ENCODE peak calls at places on chromosomes 7 and 10, in eight cellular contexts. J is activated CD8-positive, alpha-beta memory T cell treated with anti-CD3 and anti-CD28 coated beads for 4 hours; R is effector memory CD8-positive, alpha-beta T cell; G is neuronal stem cell; A is transverse colon; W is iris pigment epithelial cell; L is bronchial epithelial cell; F is Ammon's horn. T is an unnamed sample.

GRCh38 chr7:8590791-8591190 is 157.4 kb downstream of the NXPH1 start:
- DNase-seq in J (no peak), R (no peak), G (no peak), A (no peak), W (no peak), L (no peak), F (no peak), T (no peak)

GRCh38 chr7:17623546-17624185 is 316.6 kb downstream of the SNX13 start:
- DNase-seq in J (no peak), R (no peak), G (no peak), A (no peak), W (peak), L (no peak), F (no peak), T (peak)

GRCh38 chr10:22723343-22723779 is 9.0 kb upstream of the PIP4K2A start:
- DNase-seq in J (no peak), R (no peak), G (no peak), A (peak), W (no peak), L (no peak), F (peak), T (no peak)

GRCh38 chr7:143960813-143961610 is 6.4 kb downstream of the OR2F1 start:
- DNase-seq in J (no peak), R (no peak), G (no peak), A (peak), W (peak), L (peak), F (peak), T (no peak)

GRCh38 chr10:106996510-106996909 is 168.0 kb downstream of the SORCS1 start:
- DNase-seq in J (no peak), R (no peak), G (no peak), A (no peak), W (no peak), L (no peak), F (no peak), T (no peak)

GRCh38 chr10:71984798-71985388 is 20.7 kb downstream of the CHST3 start:
- DNase-seq in J (no peak), R (no peak), G (no peak), A (no peak), W (no peak), L (no peak), F (no peak), T (no peak)

GRCh38 chr7:149196705-149197171 is 1.4 kb downstream of the ZNF282 start:
- DNase-seq in J (no peak), R (no peak), G (no peak), A (peak), W (peak), L (peak), F (no peak), T (peak)

GRCh38 chr10:112711366-112711765 is 238.7 kb upstream of the TCF7L2 start:
- DNase-seq in J (no peak), R (no peak), G (no peak), A (no peak), W (peak), L (no peak), F (no peak), T (peak)

GRCh38 chr7:48938539-48938938 is 14.2 kb downstream of the CDC14C start:
- DNase-seq in J (no peak), R (no peak), G (no peak), A (no peak), W (peak), L (peak), F (no peak), T (peak)

GRCh38 chr10:43250625-43250924 is 16.3 kb downstream of the RASGEF1A start:
- DNase-seq in J (no peak), R (no peak), G (no peak), A (no peak), W (no peak), L (no peak), F (no peak), T (no peak)

GRCh38 chr10:124675261-124675660 is 68.9 kb downstream of the FAM53B start:
- DNase-seq in J (no peak), R (no peak), G (no peak), A (no peak), W (no peak), L (no peak), F (peak), T (no peak)

GRCh38 chr7:77415474-77415821 is 701 bp downstream of the GSAP start:
- DNase-seq in J (no peak), R (peak), G (no peak), A (peak), W (no peak), L (no peak), F (no peak), T (no peak)